ENCODE peak calls at places on chromosomes 11 and 22, in six cellular contexts. W, Q, N, L, D and K are unnamed samples.

GRCh38 chr11:35248558-35249323 is 109.8 kb downstream of the CD44 start:
- DNase-seq in D (no peak), N (no peak), Q (no peak), L (no peak), W (no peak), K (no peak)

GRCh38 chr11:838441-839279 is 3.7 kb downstream of the POLR2L start:
- DNase-seq in W (no peak), Q (no peak), L (peak), D (peak), N (no peak), K (no peak)

GRCh38 chr11:101862410-101863233 is 52.2 kb upstream of the CEP126 start:
- DNase-seq in Q (peak), W (no peak), N (no peak), D (peak), L (peak), K (peak)

GRCh38 chr11:121119444-121119843 is 18.4 kb downstream of the TECTA start:
- DNase-seq in L (no peak), D (peak), Q (no peak), W (no peak), N (no peak), K (no peak)

GRCh38 chr11:73761403-73761945 is 600 bp upstream of the RAB6A start:
- DNase-seq in Q (no peak), N (no peak), D (no peak), L (no peak), W (peak), K (no peak)

GRCh38 chr11:25981998-25982397 is 349.9 kb upstream of the ANO3 start:
- DNase-seq in L (peak), W (no peak), Q (peak), D (peak), N (no peak), K (peak)

GRCh38 chr11:61362542-61362875 is 335 bp downstream of the TMEM138 start:
- DNase-seq in N (no peak), Q (peak), D (peak), L (peak), W (no peak), K (peak)

GRCh38 chr22:26894362-26894761 is 237.0 kb downstream of the MIAT start:
- DNase-seq in L (no peak), N (no peak), D (no peak), Q (no peak), W (no peak), K (no peak)

GRCh38 chr22:47759909-47760308 is 997.5 kb downstream of the TBC1D22A start:
- DNase-seq in W (no peak), Q (no peak), N (no peak), D (no peak), L (no peak), K (no peak)

GRCh38 chr11:8956860-8957259 is 7.4 kb downstream of the TMEM9B start:
- DNase-seq in D (no peak), W (no peak), Q (no peak), L (no peak), N (no peak), K (no peak)

GRCh38 chr11:79437981-79438630 is 2.7 kb downstream of the TENM4 start:
- DNase-seq in Q (peak), D (peak), L (no peak), W (no peak), N (peak), K (peak)

GRCh38 chr11:61157743-61158142 is 3.5 kb downstream of the VPS37C start:
- DNase-seq in N (no peak), L (no peak), W (no peak), D (no peak), Q (no peak), K (no peak)

GRCh38 chr22:42856179-42856864 is 751 bp downstream of the ARFGAP3 start:
- DNase-seq in D (peak), Q (peak), L (peak), W (peak), N (peak), K (peak)

GRCh38 chr22:25626146-25626992 is 61.9 kb downstream of the GRK3 start:
- DNase-seq in D (no peak), W (no peak), N (no peak), Q (no peak), L (no peak), K (no peak)

GRCh38 chr22:49756656-49757055 is 71.0 kb downstream of the BRD1 start:
- DNase-seq in D (no peak), W (no peak), N (peak), Q (no peak), L (no peak), K (no peak)

GRCh38 chr11:17578296-17578695 is 31.2 kb downstream of the OTOG start:
- DNase-seq in L (no peak), N (peak), Q (no peak), W (no peak), D (no peak), K (no peak)

GRCh38 chr11:57321996-57322880 is 2.5 kb downstream of the TNKS1BP1 start:
- DNase-seq in N (peak), L (peak), D (peak), W (peak), Q (peak), K (peak)

GRCh38 chr11:6932150-6932549 is 5.9 kb downstream of the ZNF215 start:
- DNase-seq in Q (no peak), D (no peak), W (no peak), L (no peak), N (no peak), K (no peak)

GRCh38 chr11:106276859-106277436 is 199.5 kb downstream of the AASDHPPT start:
- DNase-seq in L (no peak), Q (peak), W (no peak), N (no peak), D (peak), K (no peak)

GRCh38 chr11:111776398-111777093 is 10.4 kb upstream of the PPP2R1B start:
- DNase-seq in W (no peak), Q (no peak), D (no peak), L (no peak), N (no peak), K (no peak)

GRCh38 chr22:28239941-28240340 is 320.9 kb upstream of the PITPNB start:
- DNase-seq in W (no peak), N (no peak), L (no peak), D (no peak), Q (no peak), K (no peak)

GRCh38 chr11:64339754-64340408 is at the start of gene CCDC88B:
- DNase-seq in Q (no peak), D (no peak), N (no peak), L (no peak), W (peak), K (peak)

GRCh38 chr11:14593671-14594070 is 49.9 kb upstream of the PDE3B start:
- DNase-seq in L (no peak), D (no peak), Q (no peak), N (no peak), W (no peak), K (no peak)

GRCh38 chr11:95863486-95864140 is 60.3 kb downstream of the MTMR2 start:
- DNase-seq in L (no peak), Q (no peak), W (no peak), D (peak), N (no peak), K (no peak)

GRCh38 chr11:106137061-106137460 is 59.6 kb downstream of the AASDHPPT start:
- DNase-seq in L (no peak), N (no peak), W (no peak), D (no peak), Q (no peak), K (no peak)

DNA sequence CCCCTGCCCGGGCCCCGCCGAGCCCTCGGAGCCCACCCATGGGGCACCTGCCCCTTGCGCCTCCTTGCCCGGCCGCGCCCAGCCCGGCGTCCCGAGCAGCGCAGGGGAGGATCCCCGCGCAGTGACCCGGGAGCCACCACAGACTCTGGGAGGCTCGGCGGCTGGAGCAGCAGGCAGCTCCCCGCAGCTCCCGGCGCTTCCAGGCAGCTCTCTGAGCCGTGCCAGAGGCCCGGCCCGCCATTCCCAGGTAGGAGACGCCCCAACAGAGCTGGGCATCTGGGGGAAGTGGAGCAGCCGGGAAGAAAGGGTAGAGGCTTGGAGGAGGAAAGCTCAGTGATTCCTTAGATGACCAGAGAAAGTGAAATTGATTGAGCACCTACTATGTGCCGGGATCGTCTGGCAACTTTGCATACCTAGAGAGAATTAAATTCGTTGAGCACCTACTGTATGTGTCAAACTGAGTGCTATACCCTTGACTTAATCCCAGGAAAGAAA is 670 bp downstream of the RASD2 start:
- DNase-seq in L (no peak), D (no peak), Q (no peak), N (no peak), W (no peak), K (peak)
- H3K27ac ChIP-seq in L (no peak), D (no peak), Q (no peak), N (no peak), W (no peak), K (no peak)

DNA sequence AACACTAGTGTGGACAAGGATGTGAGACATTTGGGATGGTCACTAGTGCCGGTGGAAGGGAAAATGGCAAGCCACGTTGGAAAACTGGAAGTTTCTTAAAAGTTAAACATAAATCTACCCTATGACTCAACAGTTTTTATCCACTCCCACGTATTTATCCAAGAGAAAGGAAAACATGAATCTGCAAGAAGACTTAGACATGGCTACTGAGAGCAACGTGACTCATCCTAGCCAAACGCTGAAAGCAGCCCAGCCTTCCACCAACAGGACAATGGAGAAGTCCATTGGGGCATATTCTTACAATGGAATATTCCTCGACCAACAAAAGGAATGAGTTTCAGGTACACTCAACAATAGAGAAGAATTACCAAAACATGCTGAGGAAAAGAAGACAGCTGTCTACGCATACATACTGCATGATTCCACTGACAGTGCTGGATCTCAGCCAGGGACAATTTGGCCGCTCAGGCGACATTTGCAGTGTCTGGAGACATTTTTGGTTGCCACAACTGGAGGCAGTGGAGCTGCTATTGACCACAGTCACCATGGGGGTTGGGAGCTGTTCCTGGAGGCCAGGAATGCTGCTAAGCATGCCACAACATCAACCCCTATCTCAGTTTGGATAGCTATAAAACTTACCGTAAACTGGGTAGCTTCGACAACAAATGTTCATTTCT is 21.2 kb downstream of the SYT13 start:
- DNase-seq in L (peak), N (no peak), W (no peak), Q (peak), D (peak), K (peak)
- H3K27ac ChIP-seq in L (no peak), N (no peak), W (no peak), Q (no peak), D (no peak), K (peak)

GRCh38 chr11:59000007-59000406 is 60.7 kb downstream of the GLYATL1 start:
- DNase-seq in L (no peak), D (no peak), W (no peak), Q (no peak), N (no peak), K (no peak)
- H3K27ac ChIP-seq in L (no peak), D (no peak), W (no peak), Q (no peak), N (no peak), K (peak)

DNA sequence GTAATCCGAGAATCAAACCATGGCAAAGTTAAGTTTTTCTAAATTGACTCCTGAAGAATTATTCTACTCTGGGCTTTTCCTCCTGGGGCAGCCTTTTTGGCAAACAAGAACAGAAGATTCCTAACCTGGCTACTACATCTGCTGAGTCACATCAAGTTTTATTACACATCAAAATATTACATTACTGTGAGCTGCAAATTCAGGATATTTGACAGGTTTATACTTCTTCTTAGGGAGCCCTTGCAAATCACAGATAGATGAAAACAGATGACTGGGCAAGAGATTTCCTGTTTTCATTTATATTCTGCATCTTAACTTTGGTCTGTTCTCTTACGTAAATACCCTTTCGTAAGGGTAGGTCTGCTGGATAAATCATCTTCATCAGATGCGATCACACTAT is 23.6 kb downstream of the XRRA1 start:
- DNase-seq in Q (no peak), L (no peak), N (no peak), W (no peak), D (no peak), K (no peak)
- H3K27ac ChIP-seq in Q (no peak), L (no peak), N (no peak), W (no peak), D (no peak), K (no peak)

GRCh38 chr11:5151713-5152153 is 2.8 kb downstream of the OR52A1 start:
- DNase-seq in D (no peak), L (no peak), Q (no peak), W (no peak), N (no peak), K (no peak)

GRCh38 chr11:5159806-5160205 is 5.2 kb upstream of the OR52A1 start:
- DNase-seq in L (no peak), Q (no peak), D (no peak), W (no peak), N (no peak), K (no peak)

GRCh38 chr11:5153574-5154431 is 754 bp downstream of the OR52A1 start:
- DNase-seq in D (no peak), L (no peak), W (no peak), N (no peak), Q (no peak), K (no peak)

GRCh38 chr11:5154657-5155056 is at the start of gene OR52A1:
- DNase-seq in W (no peak), D (no peak), L (no peak), Q (no peak), N (no peak), K (no peak)
- H3K27ac ChIP-seq in W (no peak), D (no peak), L (no peak), Q (no peak), N (no peak), K (no peak)